ENCODE peak calls at places on chromosomes 5 and 9, in four cellular contexts. Z is ovary, Q is left ventricle myocardium inferior, J is astrocyte. M is an unnamed sample.

GRCh38 chr5:95562282-95562681 is 7.4 kb downstream of the ARSK start:
- DNase-seq in Z (no peak), Q (no peak), J (no peak), M (no peak)

GRCh38 chr9:129474740-129475404 is 146.0 kb downstream of the C9orf50 start:
- DNase-seq in Z (no peak), Q (no peak), J (no peak), M (no peak)

GRCh38 chr5:6733411-6734242 is 20.4 kb downstream of the TENT4A start:
- DNase-seq in Z (peak; percentile 13), Q (no peak), J (peak; percentile 90), M (no peak)

GRCh38 chr9:127448112-127448805 is 2.9 kb downstream of the RPL12 start:
- DNase-seq in Z (no peak), Q (no peak), J (no peak), M (no peak)

GRCh38 chr9:28365736-28366135 is 792.5 kb upstream of the C9orf72 start:
- DNase-seq in Z (no peak), Q (no peak), J (no peak), M (no peak)

GRCh38 chr5:93621340-93621872 is 38.4 kb downstream of the NR2F1 start:
- DNase-seq in Z (peak; percentile 82), Q (peak; percentile 81), J (peak; percentile 86), M (peak; percentile 84)

GRCh38 chr9:128627906-128628305 is 28.7 kb downstream of the DYNC2I2 start:
- DNase-seq in Z (no peak), Q (no peak), J (no peak), M (no peak)

GRCh38 chr5:114953559-114953958 is 216.1 kb downstream of the TRIM36 start:
- DNase-seq in Z (no peak), Q (no peak), J (no peak), M (no peak)

GRCh38 chr5:157390179-157390923 is 69.7 kb upstream of the NIPAL4 start:
- DNase-seq in Z (no peak), Q (no peak), J (peak; percentile 96), M (no peak)

GRCh38 chr5:8500426-8500825 is 631.5 kb downstream of the MTRR start:
- DNase-seq in Z (no peak), Q (no peak), J (no peak), M (no peak)

GRCh38 chr5:14396071-14396470 is 185.5 kb upstream of the OTULINL start:
- DNase-seq in Z (no peak), Q (no peak), J (no peak), M (no peak)

DNA sequence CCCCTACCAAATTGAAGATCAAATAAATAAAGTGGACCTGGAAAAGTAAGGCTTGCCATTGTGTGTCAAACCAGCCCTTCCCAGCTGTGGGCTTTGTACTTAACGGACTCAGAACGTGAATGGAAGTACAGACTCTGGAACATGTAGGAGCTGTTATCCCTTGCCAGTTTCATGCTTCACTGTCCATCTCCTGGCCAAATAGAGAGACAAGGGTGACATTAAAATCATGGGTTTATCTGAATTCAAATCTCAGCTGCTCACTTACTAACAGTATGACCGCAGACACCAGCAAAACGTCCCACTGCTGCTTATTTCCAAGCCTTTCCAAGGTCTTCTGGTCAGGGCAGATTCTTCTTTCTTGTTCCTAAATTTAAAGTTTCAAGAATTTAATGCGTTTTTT is 52.2 kb downstream of the EXOSC2 start:
- DNase-seq in Z (no peak), Q (no peak), J (no peak), M (no peak)
- H3K27ac ChIP-seq in Z (no peak overlapping the region), Q (no peak overlapping the region), J (peak overlapping the region; percentile 31), M (no peak overlapping the region)

GRCh38 chr5:35924950-35925722 is 13.3 kb downstream of the CAPSL start:
- DNase-seq in Z (peak; percentile 38), Q (peak; percentile 30), J (peak; percentile 54), M (peak; percentile 73)
- TF ChIP-seq CTCF in Z (peak; percentile 30), Q (peak; percentile 57), J (peak; percentile 61), M (peak; percentile 50)

DNA sequence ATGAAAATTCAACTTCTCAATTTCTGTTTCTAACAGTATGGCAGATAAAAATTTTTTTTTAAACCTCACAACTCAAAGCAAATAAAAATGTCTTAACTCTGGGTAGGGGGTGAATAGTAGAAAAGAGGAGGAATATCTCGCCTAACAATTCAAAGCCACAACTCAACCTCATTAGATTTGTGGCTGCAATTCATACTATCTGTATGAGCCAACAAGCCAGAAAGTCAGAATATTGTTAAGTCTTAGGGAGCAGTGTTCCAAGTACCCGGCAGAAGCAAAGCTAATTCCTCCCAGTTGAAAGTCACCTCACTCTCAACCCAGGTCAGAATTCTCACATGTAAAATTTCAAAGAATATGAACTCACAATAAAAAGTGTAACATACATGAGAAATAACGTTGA is 15.0 kb downstream of the PJA2 start:
- DNase-seq in Z (no peak), Q (no peak), J (peak; percentile 54), M (no peak)
- H3K27ac ChIP-seq in Z (no peak overlapping the region), Q (no peak overlapping the region), J (no peak overlapping the region), M (no peak overlapping the region)

GRCh38 chr9:89428901-89429890 is 68.7 kb downstream of the SEMA4D start:
- DNase-seq in Z (no peak), Q (no peak), J (no peak), M (no peak)
- TF ChIP-seq CTCF in Z (no peak), Q (no peak), J (peak; percentile 14), M (no peak)

DNA sequence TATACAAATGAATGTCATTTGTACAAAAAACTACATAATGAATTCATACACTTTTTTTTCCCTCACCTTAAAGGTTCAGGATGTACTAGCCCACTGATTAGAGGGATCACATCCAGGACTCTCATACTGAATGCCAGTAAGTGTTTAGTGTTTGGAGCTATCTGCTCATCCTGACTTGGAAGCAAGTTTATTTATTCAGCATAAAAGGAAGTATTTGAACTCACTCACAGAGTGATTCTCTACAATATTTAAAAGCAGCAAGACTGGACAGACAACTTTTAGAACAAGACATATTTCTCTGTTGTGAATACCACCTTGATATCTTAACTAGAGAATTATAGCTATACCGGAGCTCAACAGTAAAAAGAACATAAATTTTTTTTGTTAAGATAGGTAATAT is 14.8 kb upstream of the IQGAP2 start:
- DNase-seq in Z (no peak), Q (no peak), J (no peak), M (no peak)
- H3K27ac ChIP-seq in Z (no peak overlapping the region), Q (no peak overlapping the region), J (no peak overlapping the region), M (no peak overlapping the region)

GRCh38 chr9:100350188-100350587 is 2.6 kb downstream of the TEX10 start:
- DNase-seq in Z (no peak), Q (no peak), J (no peak), M (no peak)
- TF ChIP-seq CTCF in Z (no peak), Q (no peak), J (no peak), M (no peak)

GRCh38 chr9:107447081-107447480 is 42.5 kb downstream of the KLF4 start:
- DNase-seq in Z (no peak), Q (no peak), J (no peak), M (no peak)
- H3K27ac ChIP-seq in Z (no peak overlapping the region), Q (no peak overlapping the region), J (no peak overlapping the region), M (no peak overlapping the region)

DNA sequence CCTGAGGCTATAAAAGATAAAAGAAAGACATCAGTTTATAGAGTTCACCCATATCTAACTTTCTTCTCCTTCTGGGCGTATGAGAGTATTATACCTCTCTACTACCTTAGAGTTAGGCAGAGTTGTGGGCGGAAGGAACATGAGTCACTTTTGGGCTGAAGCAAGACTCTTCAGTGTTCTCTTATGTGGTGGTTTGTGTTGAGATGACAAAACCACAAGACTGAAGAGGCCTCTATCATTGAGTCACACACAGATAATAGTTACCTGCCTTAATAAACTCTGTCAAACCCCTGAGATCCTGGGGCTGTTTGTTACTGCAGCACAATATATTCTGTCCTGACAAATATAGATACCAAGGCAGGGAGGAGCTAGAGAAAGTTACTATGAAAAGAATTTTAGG is 184.2 kb downstream of the EFNA5 start:
- DNase-seq in Z (no peak), Q (no peak), J (peak; percentile 70), M (no peak)
- TF ChIP-seq CTCF in Z (no peak), Q (no peak), J (no peak), M (no peak)

DNA sequence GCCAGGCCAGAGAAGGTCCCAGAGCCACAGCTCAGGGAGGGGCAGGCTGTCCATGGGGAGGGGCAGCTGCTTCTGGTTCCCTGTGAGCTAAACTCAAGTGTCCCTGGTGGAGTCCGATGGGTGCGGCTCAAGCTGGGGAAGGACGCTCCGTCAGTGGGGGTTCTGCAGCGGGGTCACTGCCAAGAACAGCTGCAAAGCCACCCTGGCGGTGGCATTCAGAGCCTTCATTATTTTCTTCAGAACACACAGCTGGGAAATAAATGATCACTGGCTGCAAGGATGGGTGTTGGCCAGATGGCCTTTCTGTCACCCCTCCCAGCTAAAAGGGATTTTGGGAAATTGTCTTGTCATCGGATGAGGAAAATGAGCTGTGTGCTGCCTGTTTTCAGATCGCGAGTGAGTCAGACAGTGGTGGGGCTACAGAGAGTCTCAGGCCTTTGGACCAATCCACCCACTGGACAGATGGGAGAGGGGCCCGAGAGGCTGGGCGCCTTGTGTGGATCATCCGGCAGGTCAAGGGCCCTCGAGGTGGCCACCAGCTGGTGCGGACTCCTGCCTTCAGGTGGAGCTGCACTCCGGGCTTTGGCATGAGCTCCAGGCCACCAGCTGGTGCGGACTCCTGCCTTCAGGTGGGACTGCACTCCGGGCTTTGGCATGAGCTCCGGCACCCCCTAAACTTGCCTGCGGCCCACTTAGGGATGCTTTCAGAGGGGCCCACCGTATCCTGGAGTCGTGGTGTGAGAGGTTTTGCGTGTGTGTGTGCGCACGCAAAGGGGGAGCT is 17.9 kb upstream of the GFPT2 start:
- DNase-seq in Z (no peak), Q (peak; percentile 45), J (no peak), M (no peak)
- H3K27ac ChIP-seq in Z (no peak overlapping the region), Q (no peak overlapping the region), J (no peak overlapping the region), M (no peak overlapping the region)

GRCh38 chr5:58890265-58890664 is 307.4 kb downstream of the RAB3C start:
- DNase-seq in Z (peak; percentile 54), Q (peak; percentile 17), J (no peak), M (no peak)

GRCh38 chr5:58891971-58892343 is 309.1 kb downstream of the RAB3C start:
- DNase-seq in Z (no peak), Q (no peak), J (no peak), M (no peak)

GRCh38 chr5:58887721-58888409 is 305.0 kb downstream of the RAB3C start:
- DNase-seq in Z (peak; percentile 39), Q (peak; percentile 60), J (no peak), M (no peak)

GRCh38 chr5:58893551-58893950 is 310.7 kb downstream of the RAB3C start:
- DNase-seq in Z (no peak), Q (no peak), J (no peak), M (no peak)

GRCh38 chr5:58891072-58891970 is 308.4 kb downstream of the RAB3C start:
- DNase-seq in Z (peak; percentile 80), Q (peak; percentile 71), J (peak; percentile 78), M (peak; percentile 36)
- TF ChIP-seq CTCF in Z (no peak), Q (peak; percentile 83), J (peak; percentile 90), M (peak; percentile 72)